ENCODE peak calls at places on chromosomes 3 and 15, in six cellular contexts. One of them, this sample, is unnamed.
A peak's percentile ranks its signal among the peaks of the same experiment; 100 is the strongest.

GRCh38 chr3:178671261-178672191 is 135.3 kb downstream of the KCNMB2 start:
- DNase-seq in heart left ventricle: no peak
- DNase-seq in activated T-cell treated with anti-CD3 and anti-CD28 coated beads, Interleukin-2, amount 50 U/mL, for 72 hours: no peak
- DNase-seq in renal cortical epithelial cell: peak; percentile 87
- DNase-seq in NCI-H2171: no peak
- DNase-seq in left cardiac atrium: no peak
- DNase-seq in this sample: no peak

GRCh38 chr3:143283432-143284128 is 164.0 kb downstream of the CHST2 start:
- DNase-seq in left cardiac atrium: no peak
- DNase-seq in NCI-H2171: no peak
- DNase-seq in heart left ventricle: no peak
- DNase-seq in renal cortical epithelial cell: peak; percentile 86
- DNase-seq in activated T-cell treated with anti-CD3 and anti-CD28 coated beads, Interleukin-2, amount 50 U/mL, for 72 hours: peak; percentile 49
- DNase-seq in this sample: no peak

GRCh38 chr3:94307588-94307987 is 244.7 kb downstream of the NSUN3 start:
- DNase-seq in heart left ventricle: no peak
- DNase-seq in NCI-H2171: no peak
- DNase-seq in activated T-cell treated with anti-CD3 and anti-CD28 coated beads, Interleukin-2, amount 50 U/mL, for 72 hours: no peak
- DNase-seq in left cardiac atrium: no peak
- DNase-seq in renal cortical epithelial cell: peak; percentile 18
- DNase-seq in this sample: no peak

GRCh38 chr3:110815008-110815583 is 256.5 kb upstream of the NECTIN3 start:
- DNase-seq in left cardiac atrium: no peak
- DNase-seq in heart left ventricle: no peak
- DNase-seq in NCI-H2171: no peak
- DNase-seq in activated T-cell treated with anti-CD3 and anti-CD28 coated beads, Interleukin-2, amount 50 U/mL, for 72 hours: no peak
- DNase-seq in renal cortical epithelial cell: peak; percentile 90
- DNase-seq in this sample: no peak

GRCh38 chr3:25548836-25549235 is 115.9 kb downstream of the TOP2B start:
- DNase-seq in heart left ventricle: no peak
- DNase-seq in activated T-cell treated with anti-CD3 and anti-CD28 coated beads, Interleukin-2, amount 50 U/mL, for 72 hours: no peak
- DNase-seq in renal cortical epithelial cell: peak; percentile 17
- DNase-seq in left cardiac atrium: no peak
- DNase-seq in NCI-H2171: no peak
- DNase-seq in this sample: no peak

GRCh38 chr3:30473374-30474051 is 132.9 kb upstream of the TGFBR2 start:
- DNase-seq in left cardiac atrium: no peak
- DNase-seq in NCI-H2171: no peak
- DNase-seq in activated T-cell treated with anti-CD3 and anti-CD28 coated beads, Interleukin-2, amount 50 U/mL, for 72 hours: no peak
- DNase-seq in renal cortical epithelial cell: peak; percentile 35
- DNase-seq in heart left ventricle: peak; percentile 52
- DNase-seq in this sample: no peak

GRCh38 chr3:8239718-8240698 is 261.6 kb upstream of the LMCD1 start:
- DNase-seq in NCI-H2171: peak; percentile 1
- DNase-seq in heart left ventricle: no peak
- DNase-seq in renal cortical epithelial cell: peak; percentile 55
- DNase-seq in left cardiac atrium: peak; percentile 20
- DNase-seq in activated T-cell treated with anti-CD3 and anti-CD28 coated beads, Interleukin-2, amount 50 U/mL, for 72 hours: peak; percentile 41
- DNase-seq in this sample: no peak

GRCh38 chr3:183514048-183514447 is 41.5 kb downstream of the KLHL6 start:
- DNase-seq in renal cortical epithelial cell: no peak
- DNase-seq in left cardiac atrium: no peak
- DNase-seq in NCI-H2171: no peak
- DNase-seq in heart left ventricle: no peak
- DNase-seq in activated T-cell treated with anti-CD3 and anti-CD28 coated beads, Interleukin-2, amount 50 U/mL, for 72 hours: no peak
- DNase-seq in this sample: no peak

GRCh38 chr3:108012304-108012703 is 78.5 kb downstream of the CD47 start:
- DNase-seq in left cardiac atrium: no peak
- DNase-seq in renal cortical epithelial cell: no peak
- DNase-seq in activated T-cell treated with anti-CD3 and anti-CD28 coated beads, Interleukin-2, amount 50 U/mL, for 72 hours: no peak
- DNase-seq in NCI-H2171: no peak
- DNase-seq in heart left ventricle: no peak
- DNase-seq in this sample: no peak

GRCh38 chr3:146577662-146578061 is 27.5 kb downstream of the PLSCR5 start:
- DNase-seq in heart left ventricle: no peak
- DNase-seq in left cardiac atrium: no peak
- DNase-seq in renal cortical epithelial cell: peak; percentile 75
- DNase-seq in activated T-cell treated with anti-CD3 and anti-CD28 coated beads, Interleukin-2, amount 50 U/mL, for 72 hours: peak; percentile 18
- DNase-seq in NCI-H2171: peak; percentile 6
- DNase-seq in this sample: no peak

GRCh38 chr15:32677238-32677750 is 35.8 kb downstream of the SCG5 start:
- DNase-seq in left cardiac atrium: no peak
- DNase-seq in renal cortical epithelial cell: peak; percentile 83
- DNase-seq in activated T-cell treated with anti-CD3 and anti-CD28 coated beads, Interleukin-2, amount 50 U/mL, for 72 hours: no peak
- DNase-seq in heart left ventricle: no peak
- DNase-seq in NCI-H2171: no peak
- DNase-seq in this sample: peak; percentile 44

GRCh38 chr15:60585743-60586708 is 107.1 kb upstream of the ICE2 start:
- DNase-seq in renal cortical epithelial cell: peak; percentile 60
- DNase-seq in left cardiac atrium: peak; percentile 41
- DNase-seq in NCI-H2171: peak; percentile 68
- DNase-seq in activated T-cell treated with anti-CD3 and anti-CD28 coated beads, Interleukin-2, amount 50 U/mL, for 72 hours: peak; percentile 57
- DNase-seq in heart left ventricle: peak; percentile 33
- DNase-seq in this sample: peak; percentile 53

GRCh38 chr3:52490938-52491526 is 4.1 kb upstream of the STAB1 start:
- DNase-seq in left cardiac atrium: peak; percentile 77
- DNase-seq in NCI-H2171: no peak
- DNase-seq in heart left ventricle: peak; percentile 63
- DNase-seq in renal cortical epithelial cell: peak; percentile 24
- DNase-seq in activated T-cell treated with anti-CD3 and anti-CD28 coated beads, Interleukin-2, amount 50 U/mL, for 72 hours: no peak
- DNase-seq in this sample: no peak

GRCh38 chr3:155037508-155038202 is 42.5 kb upstream of the MME start:
- DNase-seq in heart left ventricle: no peak
- DNase-seq in activated T-cell treated with anti-CD3 and anti-CD28 coated beads, Interleukin-2, amount 50 U/mL, for 72 hours: no peak
- DNase-seq in renal cortical epithelial cell: no peak
- DNase-seq in left cardiac atrium: no peak
- DNase-seq in NCI-H2171: no peak
- DNase-seq in this sample: no peak

GRCh38 chr3:124650798-124651197 is 79.5 kb upstream of the UMPS start:
- DNase-seq in activated T-cell treated with anti-CD3 and anti-CD28 coated beads, Interleukin-2, amount 50 U/mL, for 72 hours: peak; percentile 14
- DNase-seq in heart left ventricle: no peak
- DNase-seq in NCI-H2171: no peak
- DNase-seq in left cardiac atrium: no peak
- DNase-seq in renal cortical epithelial cell: no peak
- DNase-seq in this sample: no peak

GRCh38 chr3:9308298-9308990 is 54.4 kb upstream of the THUMPD3 start:
- DNase-seq in NCI-H2171: no peak
- DNase-seq in left cardiac atrium: no peak
- DNase-seq in renal cortical epithelial cell: peak; percentile 13
- DNase-seq in heart left ventricle: no peak
- DNase-seq in activated T-cell treated with anti-CD3 and anti-CD28 coated beads, Interleukin-2, amount 50 U/mL, for 72 hours: no peak
- DNase-seq in this sample: no peak

GRCh38 chr15:78508272-78508671 is 895 bp downstream of the HYKK start:
- DNase-seq in renal cortical epithelial cell: peak; percentile 11
- DNase-seq in left cardiac atrium: no peak
- DNase-seq in activated T-cell treated with anti-CD3 and anti-CD28 coated beads, Interleukin-2, amount 50 U/mL, for 72 hours: no peak
- DNase-seq in NCI-H2171: no peak
- DNase-seq in heart left ventricle: no peak
- DNase-seq in this sample: no peak

GRCh38 chr15:81001180-81002003 is 669 bp downstream of the TLNRD1 start:
- DNase-seq in renal cortical epithelial cell: no peak
- DNase-seq in heart left ventricle: peak; percentile 75
- DNase-seq in activated T-cell treated with anti-CD3 and anti-CD28 coated beads, Interleukin-2, amount 50 U/mL, for 72 hours: peak; percentile 58
- DNase-seq in NCI-H2171: peak; percentile 33
- DNase-seq in left cardiac atrium: peak; percentile 77
- DNase-seq in this sample: no peak

GRCh38 chr15:29039466-29040366 is 153.9 kb downstream of the APBA2 start:
- DNase-seq in renal cortical epithelial cell: no peak
- DNase-seq in heart left ventricle: no peak
- DNase-seq in left cardiac atrium: no peak
- DNase-seq in NCI-H2171: no peak
- DNase-seq in activated T-cell treated with anti-CD3 and anti-CD28 coated beads, Interleukin-2, amount 50 U/mL, for 72 hours: peak; percentile 56
- DNase-seq in this sample: no peak

GRCh38 chr3:126398423-126399347 is 4.0 kb downstream of the CFAP100 start:
- DNase-seq in NCI-H2171: no peak
- DNase-seq in left cardiac atrium: no peak
- DNase-seq in renal cortical epithelial cell: no peak
- DNase-seq in heart left ventricle: no peak
- DNase-seq in activated T-cell treated with anti-CD3 and anti-CD28 coated beads, Interleukin-2, amount 50 U/mL, for 72 hours: no peak
- DNase-seq in this sample: no peak

GRCh38 chr3:113773381-113773780 is 26.5 kb downstream of the ATP6V1A start:
- DNase-seq in activated T-cell treated with anti-CD3 and anti-CD28 coated beads, Interleukin-2, amount 50 U/mL, for 72 hours: no peak
- DNase-seq in heart left ventricle: no peak
- DNase-seq in left cardiac atrium: no peak
- DNase-seq in NCI-H2171: no peak
- DNase-seq in renal cortical epithelial cell: peak; percentile 71
- DNase-seq in this sample: no peak

GRCh38 chr15:61879219-61879618 is 181.0 kb downstream of the VPS13C start:
- DNase-seq in heart left ventricle: no peak
- DNase-seq in NCI-H2171: no peak
- DNase-seq in activated T-cell treated with anti-CD3 and anti-CD28 coated beads, Interleukin-2, amount 50 U/mL, for 72 hours: no peak
- DNase-seq in left cardiac atrium: no peak
- DNase-seq in renal cortical epithelial cell: peak; percentile 91
- DNase-seq in this sample: no peak

GRCh38 chr15:64706011-64706911 is 69.1 kb downstream of the RBPMS2 start:
- DNase-seq in NCI-H2171: no peak
- DNase-seq in activated T-cell treated with anti-CD3 and anti-CD28 coated beads, Interleukin-2, amount 50 U/mL, for 72 hours: no peak
- DNase-seq in heart left ventricle: no peak
- DNase-seq in left cardiac atrium: no peak
- DNase-seq in renal cortical epithelial cell: no peak
- DNase-seq in this sample: no peak

GRCh38 chr3:152466784-152467183 is 198.1 kb downstream of the MBNL1 start:
- DNase-seq in left cardiac atrium: no peak
- DNase-seq in renal cortical epithelial cell: peak; percentile 35
- DNase-seq in heart left ventricle: no peak
- DNase-seq in NCI-H2171: no peak
- DNase-seq in activated T-cell treated with anti-CD3 and anti-CD28 coated beads, Interleukin-2, amount 50 U/mL, for 72 hours: no peak
- DNase-seq in this sample: no peak

GRCh38 chr3:177410734-177411133 is 213.5 kb upstream of the TBL1XR1 start:
- DNase-seq in activated T-cell treated with anti-CD3 and anti-CD28 coated beads, Interleukin-2, amount 50 U/mL, for 72 hours: no peak
- DNase-seq in heart left ventricle: no peak
- DNase-seq in renal cortical epithelial cell: no peak
- DNase-seq in left cardiac atrium: no peak
- DNase-seq in NCI-H2171: no peak
- DNase-seq in this sample: peak; percentile 96

GRCh38 chr15:76340802-76341365 is 4.3 kb downstream of the ISL2 start:
- DNase-seq in renal cortical epithelial cell: no peak
- DNase-seq in NCI-H2171: peak; percentile 64
- DNase-seq in left cardiac atrium: no peak
- DNase-seq in activated T-cell treated with anti-CD3 and anti-CD28 coated beads, Interleukin-2, amount 50 U/mL, for 72 hours: peak; percentile 79
- DNase-seq in heart left ventricle: no peak
- DNase-seq in this sample: peak; percentile 26

GRCh38 chr3:184717608-184717995 is 5.7 kb upstream of the MAGEF1 start:
- DNase-seq in activated T-cell treated with anti-CD3 and anti-CD28 coated beads, Interleukin-2, amount 50 U/mL, for 72 hours: no peak
- DNase-seq in renal cortical epithelial cell: no peak
- DNase-seq in NCI-H2171: no peak
- DNase-seq in heart left ventricle: no peak
- DNase-seq in left cardiac atrium: no peak
- DNase-seq in this sample: no peak

GRCh38 chr15:31396881-31397560 is 70.4 kb downstream of the KLF13 start:
- DNase-seq in renal cortical epithelial cell: peak; percentile 66
- DNase-seq in heart left ventricle: peak; percentile 92
- DNase-seq in left cardiac atrium: peak; percentile 93
- DNase-seq in activated T-cell treated with anti-CD3 and anti-CD28 coated beads, Interleukin-2, amount 50 U/mL, for 72 hours: no peak
- DNase-seq in NCI-H2171: no peak
- DNase-seq in this sample: peak; percentile 78

GRCh38 chr15:74134387-74135027 is 4.1 kb downstream of the ISLR2 start:
- DNase-seq in activated T-cell treated with anti-CD3 and anti-CD28 coated beads, Interleukin-2, amount 50 U/mL, for 72 hours: peak; percentile 70
- DNase-seq in renal cortical epithelial cell: peak; percentile 27
- DNase-seq in left cardiac atrium: peak; percentile 67
- DNase-seq in NCI-H2171: no peak
- DNase-seq in heart left ventricle: peak; percentile 54
- DNase-seq in this sample: no peak

GRCh38 chr3:110180733-110181132 is 843.4 kb upstream of the DPPA4 start:
- DNase-seq in NCI-H2171: no peak
- DNase-seq in left cardiac atrium: peak; percentile 23
- DNase-seq in renal cortical epithelial cell: no peak
- DNase-seq in heart left ventricle: peak; percentile 31
- DNase-seq in activated T-cell treated with anti-CD3 and anti-CD28 coated beads, Interleukin-2, amount 50 U/mL, for 72 hours: no peak
- DNase-seq in this sample: no peak

GRCh38 chr15:67469680-67470079 is 51.3 kb upstream of the C15orf61 start:
- DNase-seq in left cardiac atrium: no peak
- DNase-seq in heart left ventricle: no peak
- DNase-seq in activated T-cell treated with anti-CD3 and anti-CD28 coated beads, Interleukin-2, amount 50 U/mL, for 72 hours: no peak
- DNase-seq in NCI-H2171: no peak
- DNase-seq in renal cortical epithelial cell: no peak
- DNase-seq in this sample: no peak

GRCh38 chr3:186235554-186235953 is 126.5 kb downstream of the DGKG start:
- DNase-seq in activated T-cell treated with anti-CD3 and anti-CD28 coated beads, Interleukin-2, amount 50 U/mL, for 72 hours: no peak
- DNase-seq in NCI-H2171: no peak
- DNase-seq in renal cortical epithelial cell: no peak
- DNase-seq in heart left ventricle: no peak
- DNase-seq in left cardiac atrium: no peak
- DNase-seq in this sample: no peak

GRCh38 chr3:57627976-57628375 is 30.8 kb upstream of the ARF4 start:
- DNase-seq in heart left ventricle: no peak
- DNase-seq in renal cortical epithelial cell: no peak
- DNase-seq in left cardiac atrium: no peak
- DNase-seq in activated T-cell treated with anti-CD3 and anti-CD28 coated beads, Interleukin-2, amount 50 U/mL, for 72 hours: no peak
- DNase-seq in NCI-H2171: no peak
- DNase-seq in this sample: no peak

GRCh38 chr15:49313650-49314049 is 109.4 kb upstream of the FGF7 start:
- DNase-seq in activated T-cell treated with anti-CD3 and anti-CD28 coated beads, Interleukin-2, amount 50 U/mL, for 72 hours: no peak
- DNase-seq in renal cortical epithelial cell: peak; percentile 64
- DNase-seq in NCI-H2171: no peak
- DNase-seq in left cardiac atrium: no peak
- DNase-seq in heart left ventricle: no peak
- DNase-seq in this sample: no peak

GRCh38 chr3:18389108-18389733 is 35.9 kb downstream of the SATB1 start:
- DNase-seq in renal cortical epithelial cell: peak; percentile 26
- DNase-seq in activated T-cell treated with anti-CD3 and anti-CD28 coated beads, Interleukin-2, amount 50 U/mL, for 72 hours: no peak
- DNase-seq in NCI-H2171: peak; percentile 13
- DNase-seq in heart left ventricle: no peak
- DNase-seq in left cardiac atrium: no peak
- DNase-seq in this sample: peak; percentile 10

GRCh38 chr3:188362405-188362831 is 208.5 kb downstream of the LPP start:
- DNase-seq in renal cortical epithelial cell: peak; percentile 70
- DNase-seq in heart left ventricle: no peak
- DNase-seq in left cardiac atrium: no peak
- DNase-seq in NCI-H2171: no peak
- DNase-seq in activated T-cell treated with anti-CD3 and anti-CD28 coated beads, Interleukin-2, amount 50 U/mL, for 72 hours: peak; percentile 1
- DNase-seq in this sample: no peak